ENCODE peak calls at places on chromosomes 11 and 22, in eight cellular contexts. J is GM23338, W is cardiac fibroblast, O is left ventricle myocardium inferior, G is right atrium auricular region, M is lower leg skin, Q is foreskin fibroblast, F is sigmoid colon. P is an unnamed sample.

GRCh38 chr11:811446-812245 is 1.9 kb downstream of the RPLP2 start:
- DNase-seq in W (peak), M (no peak), O (no peak), Q (no peak), G (no peak), J (no peak), F (no peak), P (peak)

GRCh38 chr11:315051-315481 is 1.2 kb downstream of the IFITM1 start:
- DNase-seq in O (no peak), F (no peak), M (no peak), G (no peak), J (no peak), Q (no peak), W (no peak), P (no peak)

GRCh38 chr11:86726118-86726748 is 53.8 kb upstream of the ME3 start:
- DNase-seq in W (no peak), Q (peak), O (no peak), J (no peak), G (no peak), F (no peak), M (no peak), P (no peak)

GRCh38 chr22:31488988-31489617 is 539 bp downstream of the EIF4ENIF1 start:
- DNase-seq in J (peak), F (no peak), M (no peak), O (peak), Q (peak), G (no peak), W (peak), P (peak)

GRCh38 chr11:67648796-67649613 is 1.5 kb downstream of the ACY3 start:
- DNase-seq in O (no peak), G (no peak), M (no peak), F (peak), W (no peak), J (no peak), Q (no peak), P (peak)

GRCh38 chr22:30433227-30433626 is 7.7 kb downstream of the MTFP1 start:
- DNase-seq in W (no peak), M (no peak), O (no peak), Q (no peak), F (no peak), J (no peak), G (no peak), P (no peak)

GRCh38 chr11:118607401-118608267 is at the start of gene PHLDB1:
- DNase-seq in Q (peak), G (peak), J (peak), F (peak), W (peak), O (peak), M (no peak), P (peak)

GRCh38 chr11:23723861-23724260 is 773.0 kb upstream of the LUZP2 start:
- DNase-seq in Q (no peak), F (no peak), G (no peak), W (no peak), J (no peak), M (no peak), O (no peak), P (no peak)

GRCh38 chr11:85040166-85040565 is 587.0 kb downstream of the DLG2 start:
- DNase-seq in J (no peak), O (no peak), M (no peak), F (no peak), Q (no peak), W (no peak), G (no peak), P (no peak)

GRCh38 chr11:113393501-113393985 is 6.0 kb downstream of the ANKK1 start:
- DNase-seq in F (no peak), G (no peak), M (no peak), Q (no peak), J (no peak), W (no peak), O (no peak), P (no peak)

GRCh38 chr11:119470316-119471266 is 47.6 kb upstream of the THY1 start:
- DNase-seq in G (peak), O (no peak), Q (peak), J (no peak), F (no peak), W (peak), M (peak), P (no peak)

GRCh38 chr22:17217179-17217578 is 2.1 kb downstream of the ADA2 start:
- DNase-seq in W (no peak), G (no peak), J (peak), M (no peak), F (no peak), Q (no peak), O (no peak), P (no peak)

GRCh38 chr22:44567846-44568493 is 69.9 kb upstream of the RTL6 start:
- DNase-seq in J (peak), O (no peak), M (no peak), G (no peak), W (peak), Q (peak), F (peak), P (peak)

GRCh38 chr11:88246680-88247079 is 71.4 kb upstream of the RAB38 start:
- DNase-seq in G (no peak), W (peak), O (no peak), F (no peak), J (no peak), Q (peak), M (peak), P (no peak)

GRCh38 chr22:22733881-22734373 is 89.5 kb downstream of the GGTLC2 start:
- DNase-seq in Q (no peak), J (no peak), M (no peak), G (no peak), W (no peak), O (no peak), F (no peak), P (no peak)

GRCh38 chr22:47929073-47929472 is 1166.6 kb downstream of the TBC1D22A start:
- DNase-seq in W (no peak), G (no peak), M (no peak), Q (no peak), F (no peak), J (no peak), O (no peak), P (no peak)

GRCh38 chr22:48871176-48871840 is 956.4 kb downstream of the BRD1 start:
- DNase-seq in G (no peak), M (no peak), W (no peak), F (peak), Q (no peak), J (no peak), O (peak), P (no peak)

GRCh38 chr22:47817380-47817779 is 1054.9 kb downstream of the TBC1D22A start:
- DNase-seq in J (no peak), W (no peak), O (no peak), Q (no peak), F (no peak), M (no peak), G (no peak), P (no peak)

GRCh38 chr11:117831661-117832415 is 7.3 kb upstream of the FXYD2 start:
- DNase-seq in W (no peak), F (peak), M (no peak), G (no peak), Q (no peak), J (no peak), O (no peak), P (peak)

GRCh38 chr11:87295237-87295636 is 257.5 kb downstream of the TMEM135 start:
- DNase-seq in J (peak), F (no peak), M (no peak), W (no peak), G (no peak), Q (no peak), O (no peak), P (no peak)

GRCh38 chr11:575324-575995 is 810 bp upstream of the PHRF1 start:
- DNase-seq in J (peak), F (no peak), W (no peak), G (peak), M (no peak), O (no peak), Q (peak), P (peak)

GRCh38 chr11:117616979-117617378 is 180.0 kb downstream of the DSCAML1 start:
- DNase-seq in Q (no peak), O (no peak), F (peak), J (no peak), G (no peak), M (no peak), W (no peak), P (no peak)

GRCh38 chr11:66068923-66069714 is 953 bp upstream of the PACS1 start:
- DNase-seq in J (peak), Q (peak), F (no peak), O (peak), W (peak), G (peak), M (peak), P (no peak)

GRCh38 chr11:104705475-104706195 is 192.6 kb downstream of the CASP12 start:
- DNase-seq in F (no peak), M (peak), J (no peak), G (peak), O (peak), W (peak), Q (no peak), P (peak)

GRCh38 chr11:62774407-62774806 is 3.2 kb downstream of the TAF6L start:
- DNase-seq in G (no peak), F (no peak), W (no peak), J (no peak), O (no peak), Q (no peak), M (no peak), P (no peak)

GRCh38 chr11:58127350-58127749 is 2.0 kb upstream of the OR9I1 start:
- DNase-seq in G (no peak), W (no peak), O (no peak), F (no peak), J (peak), Q (no peak), M (no peak), P (no peak)

GRCh38 chr11:79168530-79169110 is 272.2 kb downstream of the TENM4 start:
- DNase-seq in J (no peak), M (no peak), Q (no peak), W (no peak), O (no peak), F (no peak), G (no peak), P (no peak)

GRCh38 chr11:131099013-131099412 is 182.7 kb upstream of the SNX19 start:
- DNase-seq in G (no peak), O (no peak), J (no peak), F (no peak), Q (peak), M (no peak), W (no peak), P (no peak)

GRCh38 chr11:32940865-32941264 is 48.3 kb downstream of the QSER1 start:
- DNase-seq in J (no peak), Q (no peak), M (no peak), F (no peak), W (no peak), G (no peak), O (no peak), P (no peak)

GRCh38 chr11:57240757-57241156 is 3.7 kb upstream of the APLNR start:
- DNase-seq in O (no peak), G (peak), J (peak), W (no peak), Q (no peak), F (no peak), M (no peak), P (no peak)

GRCh38 chr11:289145-289705 is 299 bp downstream of the PGGHG start:
- DNase-seq in Q (no peak), O (no peak), F (peak), M (no peak), W (no peak), G (no peak), J (no peak), P (no peak)

GRCh38 chr11:118619444-118620205 is 12.2 kb downstream of the PHLDB1 start:
- DNase-seq in W (peak), M (no peak), G (peak), Q (peak), F (peak), O (no peak), J (no peak), P (no peak)

GRCh38 chr11:113736323-113736722 is 30.2 kb upstream of the TMPRSS5 start:
- DNase-seq in F (no peak), G (no peak), O (no peak), J (no peak), M (no peak), Q (no peak), W (no peak), P (no peak)

GRCh38 chr11:111086058-111086457 is 159.5 kb upstream of the POU2AF2 start:
- DNase-seq in O (no peak), G (no peak), F (no peak), W (no peak), J (peak), Q (no peak), M (no peak), P (no peak)

GRCh38 chr11:128244896-128245295 is 342.5 kb downstream of the ETS1 start:
- DNase-seq in F (no peak), M (no peak), W (peak), Q (peak), J (no peak), G (no peak), O (no peak), P (no peak)

GRCh38 chr11:128251140-128251539 is 336.2 kb downstream of the ETS1 start:
- DNase-seq in O (no peak), W (peak), M (no peak), G (no peak), J (no peak), F (no peak), Q (peak), P (no peak)

GRCh38 chr11:128247235-128247594 is 340.1 kb downstream of the ETS1 start:
- DNase-seq in J (no peak), G (no peak), Q (peak), F (no peak), O (no peak), M (peak), W (peak), P (no peak)

GRCh38 chr11:128250482-128250881 is 336.9 kb downstream of the ETS1 start:
- DNase-seq in O (no peak), F (no peak), M (no peak), W (no peak), J (no peak), G (no peak), Q (no peak), P (no peak)

DNA sequence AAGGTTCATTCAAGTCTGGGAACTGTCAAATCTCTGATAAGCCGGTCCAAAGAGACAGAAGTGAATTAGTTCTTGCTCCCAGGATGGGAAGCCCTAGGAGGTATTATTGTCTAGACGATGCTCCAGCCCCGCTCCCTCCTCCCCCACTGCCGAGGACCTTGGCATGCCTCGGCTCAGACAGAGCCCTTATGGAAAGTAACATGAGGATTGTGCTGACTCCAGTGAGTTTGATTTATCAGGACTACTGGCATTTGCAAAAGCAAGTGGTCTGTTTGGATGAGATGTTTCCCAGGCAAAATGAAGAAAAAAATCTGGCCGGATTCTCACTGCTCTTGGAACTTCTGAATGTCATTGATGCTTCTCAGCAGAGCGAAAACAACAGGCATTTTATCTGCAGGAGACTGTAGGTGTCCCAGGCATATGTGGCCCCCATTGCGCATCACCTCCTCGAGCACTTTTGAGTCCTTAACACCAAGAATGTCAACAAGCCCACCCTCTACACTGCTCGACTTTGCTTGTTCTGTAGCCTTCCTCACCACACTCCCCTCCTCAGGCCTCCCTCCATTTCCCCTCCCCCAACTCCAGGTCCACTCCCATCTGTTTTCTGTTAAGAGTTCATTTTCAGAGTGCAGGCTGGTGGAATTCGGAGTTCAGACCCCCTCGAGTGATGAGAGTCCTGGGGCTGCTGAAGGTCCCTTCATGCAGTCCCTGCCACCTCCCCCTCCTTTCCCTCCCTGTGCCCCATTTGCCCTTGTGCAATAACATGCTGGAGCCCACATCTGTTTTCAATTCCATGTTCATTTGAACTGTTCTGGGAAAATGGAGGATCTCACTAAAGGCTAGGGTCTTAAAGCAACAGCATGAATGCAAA is 340.8 kb downstream of the ETS1 start:
- DNase-seq in G (no peak), W (peak), J (no peak), O (no peak), Q (peak), M (peak), F (no peak), P (no peak)
- H3K4me3 ChIP-seq in G (no peak), W (no peak), J (no peak), O (no peak), Q (no peak), M (no peak), F (no peak), P (no peak)

DNA sequence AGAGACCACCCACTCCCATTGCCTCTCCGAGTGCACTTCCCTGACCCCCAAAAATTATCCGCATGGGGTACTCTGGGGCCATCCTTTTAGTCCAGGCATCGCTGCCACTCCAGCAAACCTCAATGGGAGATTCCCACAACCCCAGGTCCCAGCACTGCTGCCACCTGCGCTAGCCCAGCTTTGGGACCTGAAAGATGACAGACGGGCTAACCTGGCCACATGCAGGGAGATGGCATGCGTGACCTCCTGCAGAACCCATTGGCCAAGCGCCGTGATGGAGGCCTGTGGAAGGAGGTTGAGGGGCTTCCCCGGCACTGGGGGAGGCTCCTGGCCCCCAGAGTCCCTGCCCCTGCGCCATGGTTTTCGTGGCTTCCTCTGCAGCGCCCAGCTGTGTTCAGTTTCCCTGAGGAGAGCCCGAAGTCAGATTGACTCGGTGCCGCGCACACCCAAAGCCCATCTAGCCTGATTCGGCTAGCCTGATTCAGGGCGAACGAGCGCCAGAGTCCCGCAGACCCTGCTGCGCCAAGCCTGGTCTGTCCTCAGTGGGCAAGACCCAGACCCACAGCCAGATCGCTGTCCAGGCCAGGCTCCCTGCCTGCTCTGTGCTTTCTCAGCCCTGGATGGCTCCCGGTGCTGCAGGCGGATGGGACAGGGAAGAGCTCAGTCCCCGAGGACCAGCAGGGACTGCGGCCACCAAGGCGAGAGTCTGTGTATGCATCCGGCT is 751 bp upstream of the WNT7B start:
- DNase-seq in F (no peak), W (no peak), J (peak), G (no peak), M (no peak), O (no peak), Q (no peak), P (no peak)
- H3K4me3 ChIP-seq in F (no peak), W (no peak), J (peak), G (no peak), M (no peak), O (peak), Q (no peak), P (no peak)

DNA sequence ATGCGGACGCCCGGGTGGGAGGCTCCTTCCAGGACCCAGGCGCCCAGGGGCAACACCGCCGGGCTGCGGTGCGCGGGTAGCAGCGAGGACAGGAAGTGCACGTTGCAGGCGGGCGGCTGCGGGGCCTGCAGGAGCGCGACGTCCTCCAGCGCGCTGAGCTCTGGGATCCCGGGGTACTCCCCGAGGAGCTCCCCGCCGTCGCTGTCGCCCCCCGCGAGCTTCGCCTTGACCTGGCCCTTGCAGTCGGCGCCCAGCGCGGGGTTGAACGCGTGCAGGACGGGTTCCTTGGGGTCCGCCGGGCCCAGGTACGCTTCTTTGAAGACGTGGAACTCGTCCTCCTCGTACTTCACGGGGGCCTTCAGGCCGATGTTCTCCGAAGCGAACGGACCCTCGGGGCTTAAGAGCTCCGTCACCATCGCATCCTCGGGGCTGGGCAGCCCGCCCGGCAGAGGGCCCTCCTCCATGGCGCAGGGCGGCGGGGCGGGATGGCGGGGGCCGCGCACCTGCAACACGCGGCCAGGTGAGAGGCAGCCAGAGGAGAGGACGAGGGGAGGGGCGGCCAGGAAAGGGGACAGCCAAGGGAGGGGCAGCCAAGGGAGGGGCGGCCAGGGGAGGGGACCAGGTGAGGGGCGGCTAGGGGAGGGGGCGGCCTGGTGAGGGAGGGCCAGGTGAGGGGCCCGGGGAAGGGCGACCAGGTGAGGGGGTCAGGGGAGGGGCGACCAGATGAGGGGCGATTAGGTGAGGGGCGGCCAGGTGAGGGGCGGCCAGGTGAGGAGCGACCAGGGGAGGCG is 928 bp downstream of the TESMIN start:
- DNase-seq in O (no peak), G (no peak), J (peak), Q (no peak), M (no peak), F (no peak), W (no peak), P (peak)
- H3K4me3 ChIP-seq in O (peak), G (peak), J (peak), Q (no peak), M (no peak), F (no peak), W (no peak), P (no peak)

GRCh38 chr11:43554148-43554473 is 126.4 kb upstream of the HSD17B12 start:
- DNase-seq in J (no peak), F (no peak), W (no peak), G (no peak), Q (no peak), O (no peak), M (no peak), P (no peak)

GRCh38 chr11:43556269-43556668 is 124.3 kb upstream of the HSD17B12 start:
- DNase-seq in Q (no peak), O (no peak), F (no peak), G (no peak), J (peak), W (no peak), M (no peak), P (no peak)

GRCh38 chr11:43557553-43558031 is 122.9 kb upstream of the HSD17B12 start:
- DNase-seq in M (no peak), F (no peak), G (no peak), W (peak), O (no peak), J (peak), Q (no peak), P (no peak)

GRCh38 chr11:43556892-43557291 is 123.6 kb upstream of the HSD17B12 start:
- DNase-seq in W (no peak), O (no peak), J (no peak), Q (no peak), F (no peak), G (no peak), M (no peak), P (no peak)

GRCh38 chr11:43555811-43556210 is 124.7 kb upstream of the HSD17B12 start:
- DNase-seq in F (no peak), J (no peak), Q (no peak), W (peak), M (no peak), G (no peak), O (no peak), P (no peak)
- H3K4me3 ChIP-seq in F (no peak), J (peak), Q (no peak), W (no peak), M (no peak), G (no peak), O (peak), P (no peak)